ENCODE peak calls at places on chromosomes 6 and 20, in five cellular contexts. A, Z, Y, E and T are unnamed samples.

GRCh38 chr6:35731414-35731735 is 5.5 kb upstream of the ARMC12 start:
- DNase-seq in A (peak; percentile 98), Z (peak; percentile 100), Y (peak; percentile 83), E (no peak), T (peak; percentile 95)

GRCh38 chr6:39791850-39792500 is at the start of gene DAAM2:
- DNase-seq in A (peak; percentile 81), Z (peak; percentile 80), Y (no peak), E (no peak), T (no peak)

GRCh38 chr6:98469146-98469545 is 365.2 kb upstream of the POU3F2 start:
- DNase-seq in A (no peak), Z (no peak), Y (no peak), E (no peak), T (no peak)

GRCh38 chr20:24017160-24017761 is 28.7 kb upstream of the GGTLC1 start:
- DNase-seq in A (no peak), Z (no peak), Y (no peak), E (no peak), T (no peak)

GRCh38 chr6:12354499-12354898 is 64.3 kb downstream of the EDN1 start:
- DNase-seq in A (no peak), Z (no peak), Y (no peak), E (no peak), T (no peak)

GRCh38 chr20:47244451-47244850 is 112.0 kb downstream of the ZMYND8 start:
- DNase-seq in A (no peak), Z (no peak), Y (no peak), E (no peak), T (no peak)

GRCh38 chr6:39269971-39270370 is 40.7 kb upstream of the KCNK5 start:
- DNase-seq in A (no peak), Z (no peak), Y (no peak), E (no peak), T (no peak)

GRCh38 chr6:34557228-34557627 is 1.1 kb upstream of the SPDEF start:
- DNase-seq in A (no peak), Z (no peak), Y (no peak), E (no peak), T (no peak)

GRCh38 chr6:72858204-72858603 is 236.3 kb downstream of the KCNQ5 start:
- DNase-seq in A (no peak), Z (no peak), Y (no peak), E (no peak), T (no peak)

GRCh38 chr6:85403331-85404015 is 46.4 kb upstream of the NT5E start:
- DNase-seq in A (no peak), Z (no peak), Y (peak; percentile 50), E (no peak), T (no peak)

GRCh38 chr6:151452750-151453427 is 963 bp upstream of the RMND1 start:
- DNase-seq in A (peak; percentile 50), Z (no peak), Y (no peak), E (no peak), T (peak; percentile 65)

GRCh38 chr20:51034461-51034860 is 11.6 kb upstream of the KCNG1 start:
- DNase-seq in A (no peak), Z (peak; percentile 32), Y (no peak), E (no peak), T (no peak)

GRCh38 chr6:167116109-167116837 is 6.6 kb upstream of the CCR6 start:
- DNase-seq in A (peak; percentile 45), Z (no peak), Y (no peak), E (no peak), T (peak; percentile 28)

GRCh38 chr6:408599-409102 is 17.1 kb downstream of the IRF4 start:
- DNase-seq in A (no peak), Z (no peak), Y (peak; percentile 55), E (no peak), T (no peak)

GRCh38 chr6:144757299-144757698 is 472.2 kb downstream of the UTRN start:
- DNase-seq in A (no peak), Z (no peak), Y (no peak), E (no peak), T (no peak)

GRCh38 chr6:17672064-17672718 is 34.5 kb downstream of the NUP153 start:
- DNase-seq in A (no peak), Z (no peak), Y (no peak), E (no peak), T (no peak)

GRCh38 chr6:169019727-169020491 is 233.7 kb downstream of the THBS2 start:
- DNase-seq in A (no peak), Z (no peak), Y (peak; percentile 6), E (no peak), T (no peak)

GRCh38 chr6:144581807-144582537 is 296.8 kb downstream of the UTRN start:
- DNase-seq in A (no peak), Z (no peak), Y (peak; percentile 25), E (no peak), T (no peak)

GRCh38 chr20:17171750-17172149 is 55.1 kb upstream of the PCSK2 start:
- DNase-seq in A (no peak), Z (no peak), Y (no peak), E (no peak), T (no peak)

GRCh38 chr6:83867527-83868161 is 8.2 kb downstream of the CYB5R4 start:
- DNase-seq in A (no peak), Z (peak; percentile 85), Y (peak; percentile 92), E (peak; percentile 59), T (no peak)

GRCh38 chr20:60877071-60877470 is 375.0 kb upstream of the CDH4 start:
- DNase-seq in A (no peak), Z (no peak), Y (no peak), E (no peak), T (no peak)

GRCh38 chr6:9456241-9456658 is 958.6 kb downstream of the TFAP2A start:
- DNase-seq in A (no peak), Z (no peak), Y (no peak), E (no peak), T (no peak)

GRCh38 chr6:43938178-43939101 is 168.4 kb downstream of the VEGFA start:
- DNase-seq in A (no peak), Z (peak; percentile 53), Y (no peak), E (no peak), T (no peak)

GRCh38 chr6:28923318-28924102 is at the start of gene TRIM27:
- DNase-seq in A (peak; percentile 94), Z (peak; percentile 98), Y (peak; percentile 85), E (peak; percentile 37), T (peak; percentile 81)

GRCh38 chr6:125486881-125487280 is 185.1 kb upstream of the HDDC2 start:
- DNase-seq in A (no peak), Z (no peak), Y (no peak), E (no peak), T (no peak)

GRCh38 chr6:90885611-90886056 is 298.8 kb upstream of the MAP3K7 start:
- DNase-seq in A (no peak), Z (no peak), Y (no peak), E (no peak), T (no peak)

GRCh38 chr6:16723833-16724232 is 37.4 kb downstream of the ATXN1 start:
- DNase-seq in A (no peak), Z (no peak), Y (peak; percentile 61), E (peak; percentile 87), T (no peak)

GRCh38 chr6:89597988-89598387 is 40.6 kb downstream of the LYRM2 start:
- DNase-seq in A (no peak), Z (no peak), Y (peak; percentile 53), E (no peak), T (no peak)
- TF ChIP-seq CTCF in A (peak; percentile 7), Z (no peak), Y (no peak), E (no peak), T (peak; percentile 25)

GRCh38 chr6:105210932-105211531 is 31.2 kb upstream of the POPDC3 start:
- DNase-seq in A (no peak), Z (no peak), Y (no peak), E (no peak), T (no peak)
- H3K27ac ChIP-seq in A (no peak overlapping the region), Z (no peak overlapping the region), Y (no peak overlapping the region), E (no peak overlapping the region), T (no peak overlapping the region)

GRCh38 chr20:63525968-63526367 is 5.4 kb downstream of the PPDPF start:
- DNase-seq in A (no peak), Z (peak; percentile 67), Y (no peak), E (no peak), T (no peak)
- H3K9me3 ChIP-seq in A (no peaks in the 10 kb centered on the region), Z (peaks cover 11% of the 10 kb centered on the region), Y (peaks cover 13% of the 10 kb centered on the region), E (peaks cover 8% of the 10 kb centered on the region), T (no peaks in the 10 kb centered on the region)

GRCh38 chr20:25540273-25540672 is 45.1 kb downstream of the NINL start:
- DNase-seq in A (no peak), Z (no peak), Y (no peak), E (no peak), T (no peak)
- TF ChIP-seq CTCF in A (peak; percentile 40), Z (peak; percentile 19), Y (no peak), E (peak; percentile 34), T (peak; percentile 14)

GRCh38 chr20:35146299-35146921 is 726 bp downstream of the EDEM2 start:
- DNase-seq in A (no peak), Z (peak; percentile 86), Y (no peak), E (no peak), T (no peak)

GRCh38 chr20:35144694-35145093 is 2.4 kb downstream of the EDEM2 start:
- DNase-seq in A (no peak), Z (peak; percentile 75), Y (no peak), E (no peak), T (no peak)

GRCh38 chr20:35146922-35147574 is at the start of gene EDEM2:
- DNase-seq in A (peak; percentile 94), Z (peak; percentile 97), Y (peak; percentile 95), E (peak; percentile 93), T (peak; percentile 89)

GRCh38 chr20:35145141-35145564 is 2.0 kb downstream of the EDEM2 start:
- DNase-seq in A (no peak), Z (no peak), Y (peak; percentile 70), E (peak; percentile 41), T (no peak)
- H3K27ac ChIP-seq in A (no peak overlapping the region), Z (peak overlapping the region; percentile 92), Y (peak overlapping the region; percentile 89), E (no peak overlapping the region), T (peak overlapping the region; percentile 54)